ENCODE peak calls at places on chromosomes 12 and 14, in six cellular contexts. G is stomach, O is upper lobe of right lung, C is thoracic aorta, V is foreskin fibroblast, Q is gastrocnemius medialis. Y is an unnamed sample.

GRCh38 chr14:22882529-22883190 is 362 bp upstream of the REM2 start:
- DNase-seq in G (peak), O (no peak), C (no peak), V (peak), Q (no peak), Y (no peak)

GRCh38 chr14:71245659-71246361 is 338.6 kb downstream of the PCNX1 start:
- DNase-seq in G (no peak), O (no peak), C (no peak), V (no peak), Q (no peak), Y (no peak)

GRCh38 chr12:39103552-39104165 is 198.3 kb upstream of the CPNE8 start:
- DNase-seq in G (no peak), O (no peak), C (no peak), V (peak), Q (no peak), Y (no peak)

GRCh38 chr12:28222959-28223662 is 32.9 kb downstream of the CCDC91 start:
- DNase-seq in G (no peak), O (no peak), C (no peak), V (no peak), Q (no peak), Y (no peak)

GRCh38 chr12:67501362-67501761 is 147.2 kb upstream of the DYRK2 start:
- DNase-seq in G (no peak), O (no peak), C (no peak), V (no peak), Q (no peak), Y (no peak)

GRCh38 chr14:52902971-52903385 is 47.9 kb downstream of the FERMT2 start:
- DNase-seq in G (no peak), O (no peak), C (no peak), V (peak), Q (no peak), Y (no peak)

GRCh38 chr12:52518574-52519469 is 1.4 kb downstream of the KRT5 start:
- DNase-seq in G (no peak), O (no peak), C (no peak), V (no peak), Q (no peak), Y (no peak)

GRCh38 chr12:47038270-47038748 is 41.1 kb upstream of the PCED1B start:
- DNase-seq in G (no peak), O (no peak), C (no peak), V (no peak), Q (no peak), Y (no peak)

GRCh38 chr12:62632521-62632920 is 165.9 kb downstream of the MON2 start:
- DNase-seq in G (no peak), O (peak), C (no peak), V (peak), Q (peak), Y (peak)

GRCh38 chr12:111157486-111157885 is 211.4 kb downstream of the PHETA1 start:
- DNase-seq in G (no peak), O (no peak), C (no peak), V (no peak), Q (no peak), Y (no peak)
- TF ChIP-seq CTCF in G (no peak), O (no peak), C (no peak), V (no peak), Q (no peak), Y (no peak)

GRCh38 chr12:69739287-69740191 is 879 bp downstream of the RAB3IP start:
- DNase-seq in G (peak), O (peak), C (peak), V (peak), Q (peak), Y (no peak)

GRCh38 chr12:69733638-69734037 is 5.0 kb upstream of the RAB3IP start:
- DNase-seq in G (no peak), O (no peak), C (no peak), V (no peak), Q (no peak), Y (no peak)

GRCh38 chr12:69744109-69744508 is 5.4 kb downstream of the RAB3IP start:
- DNase-seq in G (no peak), O (no peak), C (no peak), V (no peak), Q (no peak), Y (no peak)

GRCh38 chr12:69738351-69739286 is at the start of gene RAB3IP:
- DNase-seq in G (peak), O (peak), C (peak), V (peak), Q (peak), Y (peak)
- TF ChIP-seq CTCF in G (no peak), O (peak), C (peak), V (peak), Q (peak), Y (peak)

DNA sequence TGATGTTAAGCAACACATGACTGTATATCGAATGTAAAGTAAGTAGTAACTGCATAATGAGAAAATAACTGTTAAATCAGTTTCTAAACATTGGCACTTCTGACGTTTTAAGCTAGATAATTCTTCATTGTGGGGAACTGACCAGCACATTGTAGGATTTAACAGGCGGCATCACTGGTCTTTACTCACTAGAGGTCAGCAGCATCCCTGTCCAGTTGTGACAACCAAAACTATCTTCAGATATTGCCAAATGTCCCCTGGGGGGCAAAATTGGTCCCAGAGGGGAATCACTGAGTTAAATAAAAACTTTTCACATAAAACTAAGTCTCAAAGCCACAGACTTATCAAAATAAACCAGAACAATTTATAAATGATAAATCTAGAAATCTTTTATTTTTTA is 65.3 kb downstream of the BLTP3B start:
- DNase-seq in G (no peak), O (no peak), C (no peak), V (peak), Q (no peak), Y (no peak)
- TF ChIP-seq CTCF in G (no peak), O (no peak), C (no peak), V (peak), Q (no peak), Y (peak)

GRCh38 chr12:68785823-68786222 is 22.2 kb upstream of the MDM2 start:
- DNase-seq in G (no peak), O (no peak), C (no peak), V (no peak), Q (no peak), Y (no peak)

GRCh38 chr12:68781728-68782127 is 26.2 kb upstream of the MDM2 start:
- DNase-seq in G (no peak), O (no peak), C (no peak), V (no peak), Q (no peak), Y (no peak)

GRCh38 chr12:68786929-68787328 is 21.0 kb upstream of the MDM2 start:
- DNase-seq in G (no peak), O (no peak), C (no peak), V (peak), Q (no peak), Y (no peak)

GRCh38 chr12:68785358-68785757 is 22.6 kb upstream of the MDM2 start:
- DNase-seq in G (no peak), O (no peak), C (no peak), V (peak), Q (no peak), Y (no peak)

DNA sequence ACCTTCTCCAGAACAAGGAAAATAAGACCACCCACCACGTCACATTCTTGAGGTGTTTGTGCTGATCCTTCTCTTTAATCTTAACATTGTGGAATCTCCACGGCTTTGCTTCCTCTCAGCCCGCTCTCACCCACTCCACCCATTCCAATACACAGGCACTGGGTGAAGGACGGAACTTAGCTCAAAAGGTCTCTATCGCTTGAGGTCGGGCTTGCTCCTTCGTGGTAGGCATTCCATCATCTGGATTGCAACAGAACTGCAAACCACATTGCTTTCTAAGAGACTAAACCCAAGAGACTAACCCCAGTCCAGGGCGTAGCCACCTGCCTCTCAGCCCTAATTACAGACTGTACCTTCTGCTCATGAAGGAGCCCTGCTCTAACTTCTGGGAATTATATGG is 24.0 kb upstream of the MDM2 start:
- DNase-seq in G (no peak), O (no peak), C (no peak), V (no peak), Q (no peak), Y (no peak)
- TF ChIP-seq CTCF in G (no peak), O (no peak), C (no peak), V (no peak), Q (no peak), Y (no peak)

GRCh38 chr14:100022772-100023451 is 42.3 kb upstream of the EVL start:
- DNase-seq in G (no peak), O (no peak), C (no peak), V (peak), Q (peak), Y (no peak)

GRCh38 chr14:100027771-100028490 is 37.3 kb upstream of the EVL start:
- DNase-seq in G (no peak), O (no peak), C (no peak), V (no peak), Q (no peak), Y (no peak)

GRCh38 chr14:100028990-100029677 is 36.1 kb upstream of the EVL start:
- DNase-seq in G (no peak), O (no peak), C (no peak), V (peak), Q (no peak), Y (no peak)

GRCh38 chr14:100020623-100021022 is 44.6 kb upstream of the EVL start:
- DNase-seq in G (no peak), O (no peak), C (no peak), V (no peak), Q (no peak), Y (no peak)

DNA sequence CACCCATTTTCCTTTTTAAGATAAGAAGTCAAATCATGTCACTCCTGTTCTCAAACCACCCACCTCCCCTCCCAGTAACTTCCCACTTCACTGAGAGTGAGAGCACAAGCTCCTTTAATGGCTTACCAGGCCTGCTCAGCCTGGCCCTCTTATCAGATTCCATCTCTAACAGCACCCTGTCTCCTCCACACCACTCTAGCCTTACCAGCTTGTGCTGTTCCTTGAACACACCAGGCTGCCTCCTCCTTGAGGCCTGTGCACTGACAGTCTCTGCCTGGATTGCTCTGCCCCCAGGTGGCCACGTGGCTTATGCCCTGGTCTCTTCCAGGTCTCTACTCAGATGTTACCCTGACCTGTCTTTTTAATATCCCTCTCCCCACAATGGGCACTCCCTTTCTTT is 40.1 kb upstream of the EVL start:
- DNase-seq in G (peak), O (peak), C (no peak), V (peak), Q (peak), Y (no peak)
- TF ChIP-seq CTCF in G (peak), O (peak), C (no peak), V (peak), Q (peak), Y (peak)

GRCh38 chr14:92886337-92886736 is 36.6 kb upstream of the CHGA start:
- DNase-seq in G (no peak), O (no peak), C (no peak), V (no peak), Q (no peak), Y (no peak)

GRCh38 chr14:92885279-92886061 is 37.5 kb upstream of the CHGA start:
- DNase-seq in G (no peak), O (no peak), C (no peak), V (no peak), Q (no peak), Y (no peak)

GRCh38 chr14:92887157-92887556 is 35.8 kb upstream of the CHGA start:
- DNase-seq in G (no peak), O (no peak), C (no peak), V (no peak), Q (no peak), Y (no peak)

GRCh38 chr14:92890830-92891598 is 31.9 kb upstream of the CHGA start:
- DNase-seq in G (no peak), O (no peak), C (no peak), V (no peak), Q (no peak), Y (no peak)

DNA sequence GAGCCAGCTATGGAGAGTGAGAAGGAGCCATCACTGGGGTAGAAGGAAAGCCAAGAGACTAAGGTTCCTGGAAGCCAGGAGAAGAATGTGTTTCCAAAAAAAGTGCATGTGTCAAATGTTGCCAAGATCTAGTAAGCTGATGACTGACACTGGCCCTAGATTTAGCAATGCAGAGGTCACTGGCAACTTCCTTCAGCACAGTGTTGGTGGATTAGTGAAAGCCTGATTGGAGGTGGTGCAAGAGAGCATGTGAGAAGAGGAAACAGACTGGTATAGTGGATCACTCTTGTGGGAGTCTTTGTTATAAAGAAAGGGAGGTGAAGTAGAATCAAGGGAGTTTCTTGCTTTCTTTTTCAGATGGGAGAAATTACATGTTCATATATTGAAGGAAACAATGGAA is 34.1 kb upstream of the CHGA start:
- DNase-seq in G (no peak), O (no peak), C (no peak), V (no peak), Q (no peak), Y (no peak)
- TF ChIP-seq CTCF in G (no peak), O (no peak), C (no peak), V (no peak), Q (no peak), Y (no peak)

DNA sequence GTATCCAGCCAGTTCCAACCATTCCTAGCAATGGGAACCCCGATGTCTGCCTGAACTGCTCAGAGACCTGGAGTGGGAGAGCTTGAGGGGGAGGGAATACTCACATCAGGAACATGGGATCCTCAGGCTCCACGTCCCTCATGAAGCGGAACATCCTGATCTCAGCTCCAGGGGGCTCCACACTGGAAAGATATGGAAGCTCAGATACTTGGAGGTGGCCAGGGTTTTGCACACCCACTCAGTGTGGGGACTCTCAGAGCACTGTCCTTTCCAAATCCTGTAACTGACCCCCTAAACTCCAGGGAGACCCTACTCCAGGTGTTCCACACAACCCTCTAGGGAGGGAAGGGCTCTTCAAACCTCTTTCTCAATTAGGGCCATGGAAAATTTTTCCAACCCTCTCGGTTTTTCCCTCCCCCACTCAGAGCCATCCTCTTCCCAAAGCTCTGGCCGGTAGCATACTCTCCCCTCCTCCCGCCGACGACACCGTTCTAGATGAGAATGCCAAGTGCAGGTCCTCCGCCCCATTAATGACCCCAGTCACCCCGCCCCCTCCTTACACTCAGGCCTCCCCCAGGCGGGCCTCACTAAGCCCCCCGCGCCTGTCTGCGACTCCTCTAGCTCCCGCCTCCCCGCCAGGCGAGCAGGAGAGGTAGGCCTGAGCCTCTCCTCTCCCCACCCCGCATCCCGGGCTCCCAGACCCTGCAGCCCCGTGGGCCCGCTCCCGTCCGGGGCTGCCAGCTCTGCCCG is 585 bp downstream of the MLF2 start:
- DNase-seq in G (no peak), O (no peak), C (no peak), V (peak), Q (peak), Y (no peak)
- TF ChIP-seq CTCF in G (no peak), O (peak), C (no peak), V (peak), Q (no peak), Y (peak)

GRCh38 chr14:106228541-106229158 is 702.3 kb downstream of the TMEM121 start:
- DNase-seq in G (no peak), O (no peak), C (no peak), V (no peak), Q (no peak), Y (no peak)
- TF ChIP-seq CTCF in G (no peak), O (no peak), C (no peak), V (no peak), Q (no peak), Y (no peak)

DNA sequence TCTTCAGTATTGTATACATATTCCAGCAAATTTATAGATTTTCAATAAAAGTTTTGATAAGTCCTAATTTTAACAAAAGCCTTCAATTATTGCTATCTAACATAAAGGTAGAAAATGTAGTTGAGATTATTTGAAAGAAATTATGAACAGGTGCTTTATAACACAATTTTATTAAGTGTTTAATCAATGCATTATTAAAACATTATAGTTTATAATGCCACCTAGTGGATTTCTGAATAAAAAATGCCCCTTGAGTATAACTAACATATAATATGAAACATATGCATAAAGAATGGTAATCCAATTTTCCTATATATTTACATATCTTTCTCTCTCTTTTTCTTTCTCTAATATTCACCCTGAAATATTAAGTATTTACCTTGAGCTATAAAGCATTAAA is 515.3 kb downstream of the SLC6A15 start:
- DNase-seq in G (no peak), O (no peak), C (no peak), V (peak), Q (no peak), Y (no peak)
- TF ChIP-seq CTCF in G (no peak), O (peak), C (no peak), V (no peak), Q (no peak), Y (peak)